ENCODE peak calls at places on chromosomes 2 and 18, in nine cellular contexts. X, Z, U, K, V, Q, L, I and W are unnamed samples.

GRCh38 chr18:35463050-35463449 is 34.7 kb downstream of the INO80C start:
- DNase-seq in Q (no peak), I (peak), X (no peak), Z (no peak), K (no peak), V (no peak), L (no peak), U (no peak), W (no peak)

GRCh38 chr18:70135604-70136003 is 69.9 kb downstream of the RTTN start:
- DNase-seq in X (no peak), I (no peak), Q (no peak), U (no peak), Z (no peak), V (no peak), L (no peak), K (no peak), W (no peak)

GRCh38 chr18:63207825-63208224 is 111.7 kb downstream of the BCL2 start:
- DNase-seq in U (no peak), I (no peak), K (no peak), V (no peak), L (no peak), Q (no peak), Z (no peak), X (no peak), W (no peak)

GRCh38 chr2:127516031-127516430 is 10.3 kb downstream of the IWS1 start:
- DNase-seq in U (no peak), Z (peak), L (peak), Q (peak), X (peak), V (peak), I (peak), K (no peak), W (no peak)

GRCh38 chr18:61841709-61842108 is 51.1 kb downstream of the RNF152 start:
- DNase-seq in K (no peak), U (no peak), L (no peak), Z (no peak), X (no peak), Q (no peak), V (no peak), I (no peak), W (no peak)

GRCh38 chr2:134331081-134331480 is 77.2 kb downstream of the MGAT5 start:
- DNase-seq in X (no peak), I (no peak), L (no peak), K (no peak), Q (no peak), U (no peak), Z (no peak), V (no peak), W (no peak)

GRCh38 chr2:53434487-53434886 is 333.1 kb upstream of the CHAC2 start:
- DNase-seq in X (no peak), Z (no peak), V (no peak), K (no peak), L (no peak), Q (no peak), U (no peak), I (no peak), W (no peak)

GRCh38 chr2:215355801-215356200 is 43.9 kb downstream of the ATIC start:
- DNase-seq in Q (peak), U (no peak), I (no peak), L (no peak), K (no peak), X (no peak), Z (no peak), V (no peak), W (no peak)

GRCh38 chr2:79862756-79863155 is 349.9 kb downstream of the CTNNA2 start:
- DNase-seq in V (no peak), U (no peak), L (no peak), X (no peak), Q (no peak), K (no peak), Z (no peak), I (no peak), W (no peak)

GRCh38 chr2:84927275-84927627 is 21.8 kb downstream of the TMSB10 start:
- DNase-seq in I (no peak), K (no peak), V (no peak), L (no peak), Z (no peak), Q (no peak), X (no peak), U (no peak), W (no peak)

GRCh38 chr2:33023732-33024301 is 77.1 kb downstream of the LTBP1 start:
- DNase-seq in Z (no peak), I (no peak), U (no peak), L (no peak), Q (no peak), K (no peak), X (no peak), V (no peak), W (no peak)

GRCh38 chr2:88180594-88181240 is 10.6 kb downstream of the THNSL2 start:
- DNase-seq in Z (no peak), U (no peak), K (no peak), Q (no peak), X (peak), I (no peak), V (no peak), L (no peak), W (no peak)

GRCh38 chr2:75100011-75100680 is 99.2 kb downstream of the TACR1 start:
- DNase-seq in V (no peak), L (no peak), U (no peak), Q (peak), I (no peak), X (peak), K (no peak), Z (no peak), W (no peak)

GRCh38 chr18:48933578-48934399 is 17.0 kb downstream of the SMAD7 start:
- DNase-seq in Q (no peak), V (no peak), X (no peak), K (no peak), I (no peak), Z (peak), U (no peak), L (peak), W (peak)

GRCh38 chr2:96683972-96684820 is 41.6 kb downstream of the FER1L5 start:
- DNase-seq in U (no peak), I (no peak), V (no peak), L (no peak), X (no peak), Z (no peak), Q (no peak), K (no peak), W (no peak)

GRCh38 chr18:59514193-59514592 is 155.1 kb upstream of the LMAN1 start:
- DNase-seq in X (peak), I (peak), L (peak), Q (peak), Z (no peak), V (peak), K (peak), U (no peak), W (no peak)

GRCh38 chr2:237020086-237020485 is 65.6 kb upstream of the COPS8 start:
- DNase-seq in I (no peak), K (no peak), Q (no peak), L (no peak), Z (no peak), U (no peak), V (no peak), X (no peak), W (no peak)

GRCh38 chr2:163467206-163467605 is 268.6 kb downstream of the FIGN start:
- DNase-seq in V (no peak), Z (no peak), Q (no peak), X (no peak), L (no peak), U (no peak), K (no peak), I (no peak), W (no peak)

GRCh38 chr18:5546660-5547059 is 2.9 kb upstream of the EPB41L3 start:
- DNase-seq in K (peak), V (no peak), U (no peak), I (no peak), Z (no peak), Q (peak), X (peak), L (no peak), W (no peak)

GRCh38 chr2:25851740-25852503 is 26.4 kb downstream of the ASXL2 start:
- DNase-seq in U (no peak), X (peak), V (no peak), Q (peak), L (no peak), K (peak), I (no peak), Z (no peak), W (no peak)

GRCh38 chr2:219290381-219291171 is 11.4 kb downstream of the DNAJB2 start:
- DNase-seq in Q (no peak), K (no peak), U (no peak), L (no peak), Z (no peak), V (no peak), I (peak), X (no peak), W (no peak)

GRCh38 chr2:100056478-100056877 is 85.9 kb downstream of the AFF3 start:
- DNase-seq in U (no peak), X (peak), V (no peak), Z (no peak), I (no peak), K (no peak), Q (peak), L (no peak), W (no peak)

GRCh38 chr2:108215794-108216211 is 24.0 kb upstream of the SULT1C3 start:
- DNase-seq in Q (peak), I (no peak), K (peak), V (no peak), Z (no peak), L (peak), X (peak), U (no peak), W (no peak)

GRCh38 chr2:174759381-174760064 is 4.7 kb downstream of the CHRNA1 start:
- DNase-seq in Z (no peak), V (no peak), L (no peak), K (no peak), I (no peak), X (no peak), U (no peak), Q (no peak), W (no peak)

GRCh38 chr2:162211747-162212146 is 31.5 kb downstream of the FAP start:
- DNase-seq in I (no peak), L (no peak), Z (no peak), Q (no peak), X (no peak), U (no peak), V (no peak), K (no peak), W (no peak)

GRCh38 chr18:23835506-23835905 is 146.3 kb downstream of the LAMA3 start:
- DNase-seq in I (no peak), L (no peak), V (no peak), U (no peak), X (no peak), K (no peak), Z (no peak), Q (peak), W (no peak)

GRCh38 chr2:71995067-71995665 is 152.5 kb downstream of the CYP26B1 start:
- DNase-seq in Q (peak), X (peak), K (no peak), L (no peak), Z (no peak), I (no peak), U (no peak), V (no peak), W (no peak)

GRCh38 chr18:34801769-34802168 is 91.7 kb downstream of the DTNA start:
- DNase-seq in Z (no peak), V (no peak), Q (peak), U (no peak), K (no peak), I (no peak), L (no peak), X (peak), W (no peak)

GRCh38 chr2:198100323-198100722 is 295.9 kb downstream of the PLCL1 start:
- DNase-seq in Z (no peak), V (no peak), U (no peak), K (no peak), Q (no peak), I (no peak), L (no peak), X (no peak), W (no peak)

GRCh38 chr2:70528921-70529320 is 24.7 kb downstream of the TGFA start:
- DNase-seq in X (no peak), L (no peak), K (no peak), Q (no peak), Z (no peak), U (no peak), V (no peak), I (no peak), W (no peak)

GRCh38 chr18:31102020-31102684 is at the start of gene DSC2:
- DNase-seq in Q (no peak), Z (peak), V (peak), L (no peak), U (no peak), X (no peak), I (peak), K (peak), W (no peak)
- TF ChIP-seq CTCF in Q (no peak), Z (no peak), V (no peak), L (no peak), U (no peak), X (no peak), I (no peak), K (no peak), W (no peak)

DNA sequence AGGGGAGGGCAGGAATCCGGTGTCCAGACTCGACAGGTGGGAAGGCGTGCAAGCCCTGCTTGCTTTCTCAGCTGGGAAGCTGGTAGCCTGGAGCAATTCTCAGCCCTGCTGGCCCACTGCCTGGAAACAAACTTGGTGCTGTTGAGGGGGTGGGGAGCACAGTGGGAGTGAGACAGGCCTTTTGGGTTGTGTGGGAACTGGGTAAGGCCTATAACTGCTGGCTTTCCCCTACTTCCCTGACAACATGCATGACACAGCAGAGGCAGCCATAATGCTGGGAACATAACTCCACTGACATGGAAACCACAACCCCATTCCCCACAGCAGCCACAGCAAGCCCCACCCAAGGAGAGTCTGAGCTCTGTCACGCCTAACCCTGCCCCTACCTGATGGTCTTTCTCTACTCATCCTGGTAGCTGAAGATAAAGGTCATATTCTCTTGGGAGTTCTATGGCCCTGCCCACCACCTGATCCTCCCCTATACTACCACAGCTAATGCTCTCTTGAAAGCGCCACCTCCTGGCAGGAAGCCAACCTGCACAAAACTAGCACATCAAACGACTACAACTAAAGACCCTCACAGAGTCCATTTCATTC is 122.9 kb upstream of the ACVR1C start:
- DNase-seq in U (no peak), I (peak), V (no peak), X (no peak), Q (peak), L (no peak), K (no peak), Z (no peak), W (no peak)
- TF ChIP-seq CTCF in U (no peak), I (no peak), V (no peak), X (peak), Q (no peak), L (no peak), K (no peak), Z (no peak), W (no peak)

DNA sequence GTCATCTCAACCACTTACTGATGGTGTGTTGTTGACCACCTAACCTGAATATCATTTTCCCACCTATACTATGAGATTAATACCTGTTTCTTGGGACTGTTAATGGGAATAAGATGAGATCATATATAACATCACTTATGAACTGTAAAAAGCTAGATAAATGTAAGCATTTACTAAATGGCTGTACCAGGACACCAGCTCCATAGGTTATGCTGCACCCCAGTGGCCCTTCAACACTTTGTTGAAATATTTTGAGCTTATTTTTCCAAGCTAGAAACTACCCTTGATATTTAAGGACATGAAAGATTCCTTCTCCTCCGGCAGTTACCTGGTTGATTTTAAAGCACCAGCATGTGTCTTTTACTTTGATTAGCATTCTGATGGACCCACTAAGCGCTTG is 138.0 kb upstream of the CDCA7 start:
- DNase-seq in X (no peak), Z (no peak), L (no peak), K (no peak), Q (no peak), I (no peak), V (no peak), U (no peak), W (no peak)
- TF ChIP-seq CTCF in X (peak), Z (no peak), L (no peak), K (no peak), Q (no peak), I (no peak), V (no peak), U (no peak), W (no peak)

DNA sequence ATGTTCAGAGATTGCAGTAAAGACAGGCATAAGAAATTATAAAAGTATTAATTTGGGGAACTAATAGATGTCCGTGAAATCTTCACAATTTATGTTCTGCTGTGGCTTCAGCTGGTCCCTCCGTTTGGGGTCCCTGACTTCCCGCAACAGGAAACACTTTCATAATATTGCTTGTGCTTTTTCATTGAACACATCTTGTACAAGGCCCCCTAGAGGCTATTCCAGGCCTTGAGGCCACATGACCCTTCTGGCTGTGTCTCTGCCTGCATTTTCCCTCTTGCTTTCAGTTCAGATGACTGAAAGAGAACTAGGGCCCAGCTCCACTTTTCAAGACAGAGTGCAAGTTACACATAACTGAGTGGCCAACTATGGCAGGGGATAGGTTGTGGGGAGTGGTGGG is 164.1 kb downstream of the TMEM247 start:
- DNase-seq in V (no peak), L (no peak), U (no peak), I (no peak), K (no peak), X (no peak), Z (no peak), Q (no peak), W (no peak)
- TF ChIP-seq CTCF in V (no peak), L (no peak), U (no peak), I (no peak), K (peak), X (peak), Z (no peak), Q (no peak), W (no peak)

GRCh38 chr2:15941970-15942710 is 1.8 kb downstream of the MYCN start:
- DNase-seq in X (no peak), Q (no peak), L (no peak), I (peak), U (no peak), V (no peak), K (peak), Z (no peak), W (no peak)

GRCh38 chr2:15943914-15944313 is 3.6 kb downstream of the MYCN start:
- DNase-seq in L (no peak), Z (no peak), K (peak), V (no peak), Q (peak), U (no peak), X (no peak), I (no peak), W (no peak)

GRCh38 chr2:15944325-15945017 is 4.1 kb downstream of the MYCN start:
- DNase-seq in Z (no peak), K (no peak), L (no peak), Q (no peak), I (no peak), U (no peak), X (no peak), V (no peak), W (no peak)

GRCh38 chr2:15942711-15943345 is 2.5 kb downstream of the MYCN start:
- DNase-seq in I (no peak), Z (no peak), L (no peak), U (no peak), X (no peak), V (no peak), K (peak), Q (no peak), W (no peak)

DNA sequence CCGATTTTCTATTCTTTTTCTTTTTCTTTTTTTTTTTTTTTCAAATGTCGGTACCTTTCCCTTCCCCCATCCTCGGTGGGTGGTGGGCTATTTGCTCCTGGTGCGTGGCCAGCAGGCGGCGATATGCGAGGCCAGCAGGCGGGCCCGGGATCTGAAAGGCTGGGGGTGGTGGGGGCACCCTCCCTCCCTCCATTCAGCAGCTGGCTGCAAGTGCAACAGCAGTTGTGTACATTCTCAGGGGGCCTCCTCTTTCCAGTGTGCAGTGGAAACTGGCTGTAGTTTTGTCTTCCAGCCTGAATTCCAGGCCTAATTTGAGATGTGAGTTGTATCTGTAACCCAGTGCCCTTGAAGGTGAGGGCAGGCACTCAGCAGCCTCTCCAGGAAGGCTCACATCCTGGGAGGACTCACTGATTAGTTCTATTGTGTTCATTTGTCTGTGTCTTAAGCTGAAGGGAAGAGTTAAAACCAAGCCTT is 3.1 kb downstream of the MYCN start:
- DNase-seq in Z (no peak), Q (no peak), U (no peak), K (peak), V (no peak), I (peak), X (no peak), L (no peak), W (no peak)
- TF ChIP-seq CTCF in Z (peak), Q (no peak), U (no peak), K (no peak), V (peak), I (no peak), X (no peak), L (no peak), W (no peak)